ENCODE peak calls at places on chromosomes 5 and 9, in nine cellular contexts. N, Y, U, P, S, I, M, D and B are unnamed samples.

GRCh38 chr9:112547712-112548440 is 61.2 kb downstream of the KIAA1958 start:
- DNase-seq in N (no peak), Y (no peak), U (no peak), P (no peak), S (no peak), I (no peak), M (peak), D (no peak), B (no peak)

GRCh38 chr5:128491291-128491690 is 46.8 kb downstream of the FBN2 start:
- DNase-seq in N (no peak), Y (peak), U (no peak), P (no peak), S (no peak), I (peak), M (no peak), D (peak), B (peak)

GRCh38 chr9:127224883-127225739 is 39.5 kb upstream of the GARNL3 start:
- DNase-seq in N (peak), Y (peak), U (peak), P (peak), S (peak), I (peak), M (peak), D (peak), B (peak)

GRCh38 chr5:33299621-33300208 is 141.1 kb upstream of the TARS1 start:
- DNase-seq in N (no peak), Y (peak), U (no peak), P (no peak), S (no peak), I (peak), M (peak), D (peak), B (peak)

GRCh38 chr9:89482056-89482784 is 15.7 kb downstream of the SEMA4D start:
- DNase-seq in N (no peak), Y (no peak), U (no peak), P (no peak), S (no peak), I (no peak), M (no peak), D (no peak), B (no peak)

GRCh38 chr5:138148811-138149210 is 9.6 kb upstream of the NME5 start:
- DNase-seq in N (peak), Y (peak), U (no peak), P (peak), S (no peak), I (peak), M (peak), D (peak), B (peak)

GRCh38 chr5:138752341-138752950 is 779 bp upstream of the CTNNA1 start:
- DNase-seq in N (peak), Y (peak), U (no peak), P (peak), S (no peak), I (no peak), M (peak), D (no peak), B (peak)

GRCh38 chr9:134396258-134396742 is 70.0 kb downstream of the RXRA start:
- DNase-seq in N (no peak), Y (no peak), U (peak), P (no peak), S (no peak), I (no peak), M (no peak), D (no peak), B (no peak)

GRCh38 chr5:179268399-179268952 is 76.8 kb downstream of the ADAMTS2 start:
- DNase-seq in N (peak), Y (no peak), U (no peak), P (peak), S (peak), I (no peak), M (no peak), D (no peak), B (no peak)

GRCh38 chr5:658103-658502 is 35.0 kb downstream of the TPPP start:
- DNase-seq in N (no peak), Y (no peak), U (no peak), P (no peak), S (no peak), I (no peak), M (no peak), D (peak), B (no peak)

GRCh38 chr5:167920589-167920988 is 370.9 kb upstream of the WWC1 start:
- DNase-seq in N (no peak), Y (no peak), U (no peak), P (no peak), S (no peak), I (no peak), M (no peak), D (no peak), B (no peak)

GRCh38 chr5:181243521-181244307 is at the start of gene RACK1:
- DNase-seq in N (peak), Y (peak), U (peak), P (peak), S (peak), I (peak), M (peak), D (peak), B (peak)

GRCh38 chr5:38403407-38403806 is 145.0 kb downstream of the EGFLAM start:
- DNase-seq in N (no peak), Y (peak), U (no peak), P (no peak), S (no peak), I (peak), M (no peak), D (peak), B (peak)

GRCh38 chr9:91082709-91083108 is 279.0 kb downstream of the AUH start:
- DNase-seq in N (no peak), Y (no peak), U (no peak), P (peak), S (no peak), I (no peak), M (no peak), D (no peak), B (no peak)

GRCh38 chr5:11224788-11225187 is 463.8 kb upstream of the DAP start:
- DNase-seq in N (no peak), Y (no peak), U (no peak), P (no peak), S (no peak), I (no peak), M (no peak), D (no peak), B (no peak)

GRCh38 chr5:73215525-73215890 is 42.5 kb downstream of the TMEM174 start:
- DNase-seq in N (no peak), Y (no peak), U (no peak), P (no peak), S (no peak), I (no peak), M (no peak), D (no peak), B (no peak)

DNA sequence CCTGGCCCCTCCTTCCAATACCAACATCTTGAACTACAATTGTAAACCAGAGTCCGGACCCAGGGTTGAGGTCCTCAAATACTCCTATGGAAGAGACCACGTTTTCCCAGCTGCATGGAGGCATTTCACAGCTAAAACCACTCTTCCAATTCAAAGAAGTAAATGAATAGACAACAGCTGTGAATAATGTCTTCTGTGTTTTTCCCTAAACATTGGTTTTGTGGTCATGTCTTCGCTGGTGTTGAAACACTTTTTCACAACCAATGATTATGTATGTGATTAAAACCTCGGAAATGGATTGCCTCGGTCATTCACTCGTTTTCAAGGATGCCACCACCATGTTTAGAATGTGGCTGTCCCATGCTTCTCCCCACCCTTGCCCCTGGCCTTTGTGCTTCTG is 9.4 kb upstream of the TENT4A start:
- DNase-seq in N (no peak), Y (no peak), U (no peak), P (no peak), S (no peak), I (peak), M (no peak), D (no peak), B (no peak)
- H3K4me3 ChIP-seq in N (no peak), Y (no peak), U (no peak), P (no peak), S (no peak), I (no peak), M (no peak), D (no peak), B (no peak)

GRCh38 chr9:34125681-34126206 is 754 bp downstream of the DCAF12 start:
- DNase-seq in N (no peak), Y (peak), U (no peak), P (no peak), S (no peak), I (peak), M (peak), D (no peak), B (peak)
- TF ChIP-seq CTCF in N (no peak), Y (no peak), U (no peak), P (no peak), S (no peak), I (peak), M (no peak), D (peak), B (no peak)

GRCh38 chr9:129138144-129138462 is 26.9 kb downstream of the PTPA start:
- DNase-seq in N (no peak), Y (no peak), U (no peak), P (no peak), S (no peak), I (no peak), M (no peak), D (no peak), B (no peak)
- H3K4me3 ChIP-seq in N (peak), Y (no peak), U (no peak), P (no peak), S (peak), I (no peak), M (no peak), D (no peak), B (no peak)

DNA sequence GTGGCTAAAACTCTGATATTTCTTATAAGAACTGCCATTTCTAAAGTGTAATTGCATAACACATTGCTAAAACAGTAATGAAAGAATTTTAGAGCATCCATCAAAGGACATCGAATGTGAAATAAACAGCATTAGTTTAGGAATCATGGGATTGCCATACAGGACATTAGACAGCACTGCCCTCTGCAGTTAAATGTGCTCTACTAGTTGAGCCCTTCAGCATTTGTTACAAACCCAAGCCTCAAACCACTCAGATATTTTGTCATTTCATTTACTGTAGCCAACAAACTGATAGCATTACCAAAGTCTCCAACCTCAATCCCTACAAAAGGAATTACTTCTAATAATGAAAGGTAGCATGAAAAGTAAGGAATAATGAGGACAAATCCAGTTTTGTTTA is 116.8 kb upstream of the COX7C start:
- DNase-seq in N (no peak), Y (no peak), U (no peak), P (no peak), S (no peak), I (no peak), M (no peak), D (no peak), B (no peak)
- TF ChIP-seq CTCF in N (peak), Y (no peak), U (no peak), P (no peak), S (no peak), I (no peak), M (no peak), D (peak), B (no peak)

GRCh38 chr9:130933114-130934046 is 5.7 kb downstream of the FIBCD1 start:
- DNase-seq in N (no peak), Y (peak), U (no peak), P (no peak), S (no peak), I (peak), M (no peak), D (peak), B (peak)
- H3K4me3 ChIP-seq in N (peak), Y (no peak), U (no peak), P (no peak), S (no peak), I (peak), M (no peak), D (no peak), B (no peak)

DNA sequence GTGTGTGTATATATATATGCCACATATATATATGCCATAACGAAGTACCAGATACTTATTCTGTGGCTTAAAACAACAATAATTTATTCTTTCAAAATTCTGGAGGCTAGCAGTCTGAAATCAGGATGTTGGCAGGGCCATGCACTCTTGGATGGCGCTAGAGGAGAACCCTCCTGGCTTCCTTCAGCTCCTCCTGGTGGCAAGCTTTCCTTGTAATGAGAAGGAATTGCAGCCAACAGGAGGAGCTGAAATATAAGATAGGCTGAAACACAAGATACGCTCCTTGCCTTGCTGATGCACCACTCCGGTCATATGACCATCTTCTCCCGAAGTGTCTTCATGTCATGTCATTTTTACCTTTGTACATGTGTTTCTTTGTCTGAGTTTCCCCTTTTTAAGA is 368.1 kb upstream of the CTNND2 start:
- DNase-seq in N (no peak), Y (no peak), U (no peak), P (no peak), S (no peak), I (no peak), M (no peak), D (no peak), B (no peak)
- TF ChIP-seq CTCF in N (no peak), Y (no peak), U (no peak), P (no peak), S (no peak), I (no peak), M (no peak), D (peak), B (no peak)

GRCh38 chr5:172866802-172867748 is 33.0 kb downstream of the ERGIC1 start:
- DNase-seq in N (peak), Y (no peak), U (no peak), P (peak), S (peak), I (peak), M (peak), D (no peak), B (no peak)
- H3K4me3 ChIP-seq in N (no peak), Y (no peak), U (no peak), P (no peak), S (peak), I (no peak), M (no peak), D (no peak), B (no peak)